ENCODE peak calls at places on chromosomes 6 and 20, in four cellular contexts. G is heart right ventricle, L is GM12878, Y is aorta. Q is an unnamed sample. For H3K4me1, the result is how much of the 10 kb centered on the place peaks cover.

GRCh38 chr6:116467514-116467913 is 6.3 kb downstream of the CALHM6 start:
- DNase-seq in G (no peak), L (no peak), Y (no peak), Q (no peak)

GRCh38 chr6:69233195-69233524 is 563.6 kb downstream of the LMBRD1 start:
- DNase-seq in G (no peak), L (no peak), Y (no peak), Q (no peak)

GRCh38 chr6:15096894-15097837 is 148.7 kb upstream of the JARID2 start:
- DNase-seq in G (no peak), L (no peak), Y (no peak), Q (no peak)

GRCh38 chr6:39887692-39888450 is 46.4 kb downstream of the MOCS1 start:
- DNase-seq in G (peak), L (no peak), Y (peak), Q (peak)

GRCh38 chr20:44714102-44714700 is 968 bp upstream of the CCN5 start:
- DNase-seq in G (no peak), L (no peak), Y (no peak), Q (no peak)

GRCh38 chr20:35674921-35675320 is 10.2 kb upstream of the CPNE1 start:
- DNase-seq in G (no peak), L (no peak), Y (no peak), Q (no peak)

GRCh38 chr20:582204-582603 is 27.9 kb downstream of the TCF15 start:
- DNase-seq in G (no peak), L (no peak), Y (no peak), Q (no peak)

GRCh38 chr6:106184629-106185028 is 98.5 kb downstream of the PRDM1 start:
- DNase-seq in G (no peak), L (no peak), Y (no peak), Q (no peak)

GRCh38 chr6:108080010-108080780 is 5.7 kb upstream of the OSTM1 start:
- DNase-seq in G (no peak), L (no peak), Y (no peak), Q (no peak)

GRCh38 chr6:106039836-106040592 is 46.1 kb upstream of the PRDM1 start:
- DNase-seq in G (no peak), L (no peak), Y (no peak), Q (no peak)

GRCh38 chr6:110813813-110814487 is 1.3 kb downstream of the CDK19 start:
- DNase-seq in G (no peak), L (no peak), Y (no peak), Q (no peak)

GRCh38 chr20:11814276-11814675 is 103.4 kb upstream of the BTBD3 start:
- DNase-seq in G (no peak), L (no peak), Y (no peak), Q (no peak)

GRCh38 chr6:75493400-75494064 is at the start of gene FILIP1:
- DNase-seq in G (peak), L (no peak), Y (peak), Q (peak)

GRCh38 chr20:9460518-9460917 is 53.9 kb upstream of the LAMP5 start:
- DNase-seq in G (no peak), L (no peak), Y (no peak), Q (no peak)

GRCh38 chr6:90399970-90400369 is 103.3 kb upstream of the BACH2 start:
- DNase-seq in G (no peak), L (no peak), Y (no peak), Q (no peak)

GRCh38 chr6:139473239-139473701 is 98.8 kb upstream of the CITED2 start:
- DNase-seq in G (no peak), L (no peak), Y (no peak), Q (no peak)

GRCh38 chr6:15393605-15394004 is 147.7 kb downstream of the JARID2 start:
- DNase-seq in G (no peak), L (no peak), Y (no peak), Q (no peak)

GRCh38 chr6:157219201-157220200 is 103.8 kb downstream of the TMEM242 start:
- DNase-seq in G (no peak), L (no peak), Y (no peak), Q (peak)

DNA sequence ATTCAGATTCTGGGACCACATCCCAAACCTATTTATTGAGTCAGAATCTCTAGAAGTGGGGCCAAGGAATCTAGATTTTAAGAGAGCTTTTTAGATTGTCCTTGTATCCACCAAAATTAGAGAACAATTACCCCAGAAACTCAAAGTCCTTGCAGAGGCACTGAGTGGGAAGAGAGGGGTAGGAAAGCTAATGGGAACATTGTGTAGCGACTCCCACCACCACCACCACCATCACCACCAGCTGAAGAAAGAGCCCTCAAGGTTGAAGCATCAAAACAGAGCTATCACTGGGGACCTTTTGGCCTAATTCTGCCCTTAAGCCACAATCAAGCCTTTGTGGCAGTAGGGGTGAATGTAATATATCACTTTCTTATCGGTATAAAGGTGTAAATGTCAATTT is 39.0 kb upstream of the SLC32A1 start:
- DNase-seq in G (no peak), L (no peak), Y (no peak), Q (no peak)
- H3K4me1 ChIP-seq in G (under half), L (under half), Y (under half), Q (under half)

DNA sequence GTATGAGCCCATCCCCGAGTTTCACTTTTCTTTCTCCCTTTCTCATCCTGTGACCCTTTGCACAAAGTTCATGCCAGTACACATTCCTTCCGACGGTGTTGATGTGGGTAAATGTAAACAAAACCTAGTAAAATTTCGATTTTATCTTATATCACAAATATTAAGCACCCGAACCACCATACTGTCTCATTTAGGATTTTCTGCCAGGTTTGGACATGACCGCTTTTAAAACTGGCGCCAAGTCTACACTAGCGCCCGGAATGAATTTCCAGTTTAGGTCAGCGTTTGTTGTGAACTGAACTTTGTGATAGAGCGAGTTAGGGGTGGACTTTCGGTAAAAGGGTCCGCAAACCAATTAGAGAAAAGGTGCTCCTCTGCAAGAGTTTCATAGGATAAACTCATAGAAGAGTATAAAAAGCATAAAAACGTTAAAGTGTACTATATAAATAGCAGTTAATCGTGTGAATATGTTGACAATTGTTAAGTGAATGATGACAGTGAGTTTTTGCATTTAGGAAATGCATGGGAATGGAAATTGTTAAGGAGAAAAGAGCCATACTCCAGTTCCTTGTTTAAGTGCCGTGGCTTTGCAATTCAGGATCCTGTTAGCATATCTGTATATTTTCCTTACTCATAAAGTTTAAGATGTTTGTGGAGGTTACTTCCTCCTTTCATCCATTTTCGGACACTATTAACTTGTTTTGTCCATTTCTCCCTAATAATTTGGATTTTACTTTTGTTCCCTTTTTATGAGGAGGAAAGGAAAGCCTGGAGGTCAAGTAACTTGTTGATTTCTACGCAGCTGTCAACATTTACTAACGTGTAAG is 967 bp downstream of the AKAP7 start:
- DNase-seq in G (peak), L (no peak), Y (no peak), Q (no peak)
- H3K4me3 ChIP-seq in G (peak), L (peak), Y (peak), Q (peak)

GRCh38 chr6:67881706-67882065 is 753.4 kb upstream of the ADGRB3 start:
- DNase-seq in G (no peak), L (no peak), Y (no peak), Q (no peak)

GRCh38 chr6:67884442-67884841 is 750.6 kb upstream of the ADGRB3 start:
- DNase-seq in G (no peak), L (no peak), Y (no peak), Q (no peak)

GRCh38 chr6:67882436-67883311 is 752.4 kb upstream of the ADGRB3 start:
- DNase-seq in G (no peak), L (no peak), Y (no peak), Q (no peak)

GRCh38 chr6:67885081-67886033 is 749.7 kb upstream of the ADGRB3 start:
- DNase-seq in G (no peak), L (no peak), Y (no peak), Q (no peak)

GRCh38 chr6:67883500-67884366 is 751.3 kb upstream of the ADGRB3 start:
- DNase-seq in G (no peak), L (no peak), Y (no peak), Q (no peak)
- H3K4me1 ChIP-seq in G (under half), L (under half), Y (under half), Q (under half)

DNA sequence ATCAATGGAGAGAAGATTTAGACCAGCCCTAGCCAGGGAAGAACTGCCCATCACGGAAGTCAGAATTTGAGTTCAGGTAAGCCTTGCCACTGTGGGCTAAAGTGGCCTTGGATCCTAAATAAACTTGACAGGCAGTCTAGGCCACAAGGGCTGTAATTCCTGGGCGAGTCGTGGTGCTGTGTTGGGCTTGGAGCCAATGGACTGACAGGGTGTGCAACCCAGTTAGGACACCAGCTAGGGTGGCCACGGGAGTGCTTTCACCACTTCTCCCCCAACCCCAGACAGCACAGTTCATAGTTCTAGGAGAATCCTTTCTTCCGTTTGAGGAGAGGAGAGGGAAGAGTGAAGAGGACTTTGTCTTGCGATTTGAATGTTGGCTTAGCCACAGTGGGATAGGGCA is 422.4 kb downstream of the DOK5 start:
- DNase-seq in G (no peak), L (no peak), Y (no peak), Q (no peak)
- H3K4me3 ChIP-seq in G (no peak), L (no peak), Y (no peak), Q (no peak)

GRCh38 chr20:64035933-64036345 is at the start of gene C20orf204:
- DNase-seq in G (no peak), L (no peak), Y (no peak), Q (no peak)
- H3K4me1 ChIP-seq in G (under half), L (half or more), Y (under half), Q (half or more)

Q was measured in heart left ventricle.